ENCODE peak calls at places on chromosomes 1 and 21, in ten cellular contexts. S, H, K, X, D, T, A, B, I and P are unnamed samples.

GRCh38 chr1:43197343-43198127 is 25.4 kb downstream of the CFAP57 start:
- DNase-seq in I (no peak), T (no peak), K (no peak), A (no peak), X (no peak), D (no peak), S (no peak), H (no peak), B (no peak), P (no peak)

GRCh38 chr1:184514447-184514846 is 127.6 kb downstream of the C1orf21 start:
- DNase-seq in T (no peak), H (no peak), B (no peak), K (no peak), D (no peak), S (no peak), A (no peak), X (no peak), I (no peak), P (no peak)

GRCh38 chr1:17184161-17184665 is 20.7 kb upstream of the PADI1 start:
- DNase-seq in X (no peak), A (no peak), I (no peak), B (no peak), H (no peak), K (no peak), D (no peak), T (no peak), S (no peak), P (no peak)

GRCh38 chr1:11535761-11536572 is 57.0 kb downstream of the DISP3 start:
- DNase-seq in S (no peak), K (no peak), D (no peak), X (no peak), B (no peak), A (no peak), I (no peak), H (peak; percentile 49), T (no peak), P (no peak)

GRCh38 chr1:98897479-98897878 is 107.2 kb downstream of the PLPPR5 start:
- DNase-seq in T (no peak), B (no peak), A (no peak), K (no peak), H (no peak), X (no peak), D (no peak), I (no peak), S (no peak), P (no peak)

GRCh38 chr1:34178072-34178471 is 1.4 kb downstream of the C1orf94 start:
- DNase-seq in I (no peak), K (peak; percentile 39), B (no peak), A (no peak), T (no peak), S (no peak), X (no peak), H (no peak), D (no peak), P (no peak)

GRCh38 chr1:20237646-20238045 is 51.3 kb upstream of the PLA2G2C start:
- DNase-seq in I (no peak), A (no peak), S (no peak), D (no peak), T (no peak), K (no peak), H (no peak), B (no peak), X (no peak), P (no peak)

GRCh38 chr1:157968503-157968902 is 24.9 kb upstream of the KIRREL1 start:
- DNase-seq in H (no peak), I (peak; percentile 20), K (no peak), T (no peak), D (peak; percentile 38), S (no peak), X (peak; percentile 68), A (no peak), B (no peak), P (peak; percentile 25)

GRCh38 chr1:22712502-22713271 is 2.0 kb downstream of the EPHB2 start:
- DNase-seq in B (no peak), X (no peak), H (no peak), T (no peak), I (no peak), S (no peak), A (no peak), D (no peak), K (no peak), P (no peak)

GRCh38 chr1:37031419-37031818 is 2.9 kb downstream of the GRIK3 start:
- DNase-seq in K (no peak), A (no peak), X (no peak), S (no peak), D (no peak), B (no peak), I (no peak), H (no peak), T (no peak), P (no peak)

GRCh38 chr1:37033355-37034291 is 692 bp downstream of the GRIK3 start:
- DNase-seq in A (no peak), K (peak; percentile 37), B (no peak), I (no peak), H (no peak), T (no peak), S (no peak), X (no peak), D (no peak), P (no peak)

GRCh38 chr1:37034301-37035013 is at the start of gene GRIK3:
- DNase-seq in X (no peak), H (no peak), I (no peak), D (peak; percentile 77), B (no peak), S (no peak), T (no peak), A (no peak), K (peak; percentile 64), P (no peak)

GRCh38 chr1:37031871-37032270 is 2.4 kb downstream of the GRIK3 start:
- DNase-seq in S (no peak), X (no peak), A (no peak), D (peak; percentile 54), B (no peak), T (no peak), K (no peak), I (no peak), H (no peak), P (no peak)

DNA sequence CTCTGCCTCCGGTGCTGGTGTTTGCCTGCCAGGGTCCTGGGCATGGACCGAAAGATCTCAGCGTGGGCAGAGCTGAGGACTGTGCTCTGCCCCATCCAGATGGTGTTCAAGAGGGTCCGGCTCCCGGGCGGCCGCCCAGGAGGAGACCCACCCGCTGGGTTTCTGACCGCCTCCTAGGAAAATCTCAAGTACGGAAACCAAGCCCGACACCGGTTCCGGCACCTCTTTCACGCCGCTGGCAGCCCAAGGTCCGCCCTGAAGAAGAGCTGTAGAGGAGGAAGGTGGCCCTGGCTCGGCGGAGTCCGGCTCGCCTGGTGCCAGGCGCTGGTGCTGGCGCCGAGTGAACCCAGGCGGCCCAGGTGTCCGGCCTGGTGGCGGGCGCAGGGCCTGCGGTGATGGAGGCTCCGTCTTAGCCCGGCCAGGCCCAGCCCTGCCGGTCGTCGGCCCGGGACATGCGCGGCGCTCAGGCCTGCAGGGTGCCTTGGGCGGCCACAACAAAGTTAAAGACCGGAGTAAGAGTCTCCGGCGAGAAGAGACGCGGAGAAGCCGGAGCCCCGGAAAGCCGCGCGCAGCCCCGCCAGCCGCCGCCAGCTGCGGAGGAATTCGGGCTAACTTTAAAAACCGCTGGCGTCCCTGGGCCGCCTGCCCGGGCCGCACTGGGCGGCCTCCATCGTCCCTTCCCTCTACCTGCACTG is 1.5 kb downstream of the GRIK3 start:
- DNase-seq in K (no peak), X (no peak), D (no peak), H (no peak), T (no peak), I (no peak), S (no peak), A (no peak), B (no peak), P (no peak)
- H3K27me3 ChIP-seq in K (peaks cover 97% of the 10 kb centered on the region), X (peaks cover 90% of the 10 kb centered on the region), D (no peaks in the 10 kb centered on the region), H (peaks cover 9% of the 10 kb centered on the region), T (peaks cover 100% of the 10 kb centered on the region), I (peaks cover 68% of the 10 kb centered on the region), S (peaks cover 35% of the 10 kb centered on the region), A (peaks cover 41% of the 10 kb centered on the region), B (peaks cover 93% of the 10 kb centered on the region), P (peaks cover 96% of the 10 kb centered on the region)

GRCh38 chr21:38725196-38726157 is 80.3 kb upstream of the ETS2 start:
- DNase-seq in X (no peak), T (no peak), S (no peak), B (no peak), I (no peak), H (no peak), D (no peak), A (no peak), K (no peak), P (no peak)

GRCh38 chr21:38721983-38722382 is 83.7 kb upstream of the ETS2 start:
- DNase-seq in H (no peak), D (no peak), T (no peak), X (no peak), A (no peak), I (peak; percentile 8), K (no peak), B (no peak), S (no peak), P (no peak)

GRCh38 chr21:38716942-38717341 is 88.8 kb upstream of the ETS2 start:
- DNase-seq in D (no peak), A (no peak), X (no peak), K (no peak), B (no peak), H (no peak), S (no peak), T (no peak), I (peak; percentile 24), P (no peak)

GRCh38 chr21:38720074-38720473 is 85.7 kb upstream of the ETS2 start:
- DNase-seq in I (no peak), T (no peak), B (no peak), D (no peak), A (no peak), H (no peak), S (no peak), K (no peak), X (no peak), P (no peak)

GRCh38 chr21:38721055-38721454 is 84.7 kb upstream of the ETS2 start:
- DNase-seq in X (no peak), D (no peak), S (no peak), I (no peak), H (no peak), B (no peak), A (no peak), T (no peak), K (no peak), P (no peak)
- TF ChIP-seq CTCF in X (no peak), D (no peak), S (no peak), I (no peak), H (no peak), B (no peak), A (no peak), T (no peak), K (no peak), P (no peak)

DNA sequence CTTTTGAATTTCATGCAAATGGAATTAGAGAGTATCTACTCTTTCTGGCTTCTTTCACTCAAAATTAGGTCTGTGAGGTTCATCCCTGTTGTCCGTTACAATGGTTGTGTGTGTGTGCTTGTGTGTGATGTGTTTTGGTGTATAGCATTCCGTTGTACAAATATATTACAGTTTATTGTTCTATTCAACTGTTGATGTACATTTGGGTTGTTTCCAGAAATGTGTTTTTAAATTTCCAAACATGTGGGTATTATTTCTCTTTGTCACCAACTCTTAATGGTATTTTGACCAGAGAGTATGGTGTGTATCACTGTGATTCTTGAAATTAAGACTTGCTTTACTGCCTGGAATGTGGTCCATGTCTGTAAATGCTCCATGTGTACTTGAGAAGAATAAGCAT is 16.8 kb upstream of the HCRTR1 start:
- DNase-seq in T (no peak), D (no peak), H (no peak), I (no peak), B (no peak), K (no peak), X (no peak), A (no peak), S (no peak), P (no peak)
- H3K27me3 ChIP-seq in T (no peaks in the 10 kb centered on the region), D (no peaks in the 10 kb centered on the region), H (peaks cover 6% of the 10 kb centered on the region), I (no peaks in the 10 kb centered on the region), B (no peaks in the 10 kb centered on the region), K (peaks cover 7% of the 10 kb centered on the region), X (no peaks in the 10 kb centered on the region), A (no peaks in the 10 kb centered on the region), S (no peaks in the 10 kb centered on the region), P (no peaks in the 10 kb centered on the region)

GRCh38 chr1:234584926-234585325 is 25.1 kb downstream of the IRF2BP2 start:
- DNase-seq in B (no peak), T (no peak), K (peak; percentile 66), A (no peak), H (no peak), X (no peak), I (peak; percentile 22), S (no peak), D (no peak), P (peak; percentile 41)
- TF ChIP-seq CTCF in B (no peak), T (no peak), K (no peak), A (no peak), H (no peak), X (no peak), I (no peak), S (no peak), D (peak; percentile 11), P (no peak)